ENCODE peak calls at places on chromosomes 13 and 19, in eight cellular contexts. U is natural killer cell, W is A549, G is BE2C, Z is heart left ventricle, S is mucosa of descending colon, B is vagina, C is foreskin fibroblast. L is an unnamed sample.

GRCh38 chr19:47005873-47006272 is 13.8 kb upstream of the NPAS1 start:
- DNase-seq in U (no peak), W (peak), G (no peak), Z (no peak), S (no peak), B (no peak), C (peak), L (no peak)

GRCh38 chr19:39846678-39847486 is 703 bp upstream of the FBL start:
- DNase-seq in U (no peak), W (no peak), G (no peak), Z (no peak), S (no peak), B (no peak), C (peak), L (no peak)

GRCh38 chr19:13984875-13985741 is 21.0 kb downstream of the RFX1 start:
- DNase-seq in U (peak), W (no peak), G (no peak), Z (no peak), S (no peak), B (no peak), C (no peak), L (peak)

GRCh38 chr13:111323549-111323948 is 3.1 kb downstream of the TEX29 start:
- DNase-seq in U (no peak), W (no peak), G (no peak), Z (no peak), S (no peak), B (no peak), C (no peak), L (no peak)

GRCh38 chr13:48192536-48192935 is 40.5 kb upstream of the ITM2B start:
- DNase-seq in U (no peak), W (no peak), G (no peak), Z (no peak), S (no peak), B (no peak), C (no peak), L (no peak)

GRCh38 chr19:46782355-46783019 is 5.9 kb downstream of the SLC1A5 start:
- DNase-seq in U (no peak), W (no peak), G (no peak), Z (no peak), S (no peak), B (no peak), C (no peak), L (no peak)

GRCh38 chr19:6071103-6071485 is 39.2 kb downstream of the RFX2 start:
- DNase-seq in U (no peak), W (no peak), G (no peak), Z (no peak), S (no peak), B (no peak), C (peak), L (no peak)

GRCh38 chr13:105442941-105443340 is 1092.5 kb downstream of the EFNB2 start:
- DNase-seq in U (no peak), W (peak), G (no peak), Z (peak), S (no peak), B (no peak), C (peak), L (no peak)

GRCh38 chr19:15885919-15886318 is 12.0 kb downstream of the CYP4F2 start:
- DNase-seq in U (no peak), W (no peak), G (no peak), Z (no peak), S (no peak), B (no peak), C (no peak), L (no peak)

GRCh38 chr19:41511628-41512027 is 64.3 kb upstream of the CEACAM21 start:
- DNase-seq in U (no peak), W (no peak), G (no peak), Z (no peak), S (no peak), B (no peak), C (no peak), L (no peak)

GRCh38 chr13:58298556-58299135 is 667.1 kb downstream of the PCDH17 start:
- DNase-seq in U (no peak), W (no peak), G (no peak), Z (no peak), S (no peak), B (no peak), C (no peak), L (no peak)

GRCh38 chr13:31201341-31202024 is 1.7 kb downstream of the B3GLCT start:
- DNase-seq in U (no peak), W (no peak), G (peak), Z (peak), S (no peak), B (no peak), C (peak), L (no peak)

GRCh38 chr13:110448230-110448629 is 113.3 kb downstream of the RAB20 start:
- DNase-seq in U (no peak), W (no peak), G (no peak), Z (no peak), S (no peak), B (no peak), C (peak), L (no peak)

GRCh38 chr13:50389726-50390125 is 374.5 kb downstream of the KCNRG start:
- DNase-seq in U (no peak), W (no peak), G (no peak), Z (no peak), S (no peak), B (no peak), C (no peak), L (no peak)

GRCh38 chr19:38862321-38863059 is 12.7 kb upstream of the HNRNPL start:
- DNase-seq in U (no peak), W (peak), G (peak), Z (peak), S (no peak), B (no peak), C (peak), L (no peak)

GRCh38 chr19:54728167-54728566 is 3.9 kb downstream of the KIR3DL3 start:
- DNase-seq in U (no peak), W (no peak), G (no peak), Z (no peak), S (no peak), B (peak), C (no peak), L (no peak)

GRCh38 chr13:112210401-112210800 is 143.5 kb downstream of the SOX1 start:
- DNase-seq in U (no peak), W (no peak), G (no peak), Z (no peak), S (no peak), B (no peak), C (no peak), L (no peak)

GRCh38 chr13:45916036-45916435 is 64.5 kb upstream of the SIAH3 start:
- DNase-seq in U (no peak), W (no peak), G (no peak), Z (no peak), S (no peak), B (no peak), C (no peak), L (no peak)

GRCh38 chr19:14383898-14384669 is 2.8 kb downstream of the ADGRE5 start:
- DNase-seq in U (peak), W (no peak), G (no peak), Z (peak), S (peak), B (no peak), C (peak), L (peak)

GRCh38 chr19:6065685-6066365 is 44.5 kb downstream of the RFX2 start:
- DNase-seq in U (peak), W (peak), G (no peak), Z (no peak), S (no peak), B (no peak), C (no peak), L (peak)

GRCh38 chr13:33459702-33460101 is 174.1 kb upstream of the STARD13 start:
- DNase-seq in U (no peak), W (no peak), G (no peak), Z (no peak), S (no peak), B (no peak), C (no peak), L (no peak)

GRCh38 chr19:932647-933552 is 7.1 kb downstream of the ARID3A start:
- DNase-seq in U (no peak), W (peak), G (peak), Z (peak), S (no peak), B (no peak), C (peak), L (no peak)

GRCh38 chr13:81142306-81142999 is 801.5 kb upstream of the SPRY2 start:
- DNase-seq in U (no peak), W (no peak), G (no peak), Z (no peak), S (no peak), B (no peak), C (no peak), L (no peak)

GRCh38 chr13:43894438-43894837 is 14.7 kb downstream of the LACC1 start:
- DNase-seq in U (no peak), W (no peak), G (no peak), Z (no peak), S (no peak), B (no peak), C (peak), L (no peak)

GRCh38 chr19:13764821-13765394 is 586 bp downstream of the MRI1 start:
- DNase-seq in U (no peak), W (no peak), G (peak), Z (peak), S (no peak), B (no peak), C (peak), L (no peak)

GRCh38 chr13:72696590-72696989 is 30.8 kb downstream of the MZT1 start:
- DNase-seq in U (no peak), W (peak), G (no peak), Z (no peak), S (no peak), B (no peak), C (peak), L (no peak)

GRCh38 chr19:37914908-37915307 is 7.9 kb downstream of the SIPA1L3 start:
- DNase-seq in U (no peak), W (no peak), G (no peak), Z (no peak), S (no peak), B (no peak), C (no peak), L (no peak)

GRCh38 chr13:91349992-91350911 is 2.8 kb downstream of the MIR17HG start:
- DNase-seq in U (no peak), W (no peak), G (no peak), Z (no peak), S (no peak), B (no peak), C (no peak), L (no peak)

GRCh38 chr19:39352549-39353285 is 10.5 kb downstream of the SAMD4B start:
- DNase-seq in U (no peak), W (no peak), G (no peak), Z (no peak), S (no peak), B (no peak), C (no peak), L (no peak)

GRCh38 chr13:52969373-52969772 is 59.2 kb upstream of the OLFM4 start:
- DNase-seq in U (no peak), W (no peak), G (no peak), Z (no peak), S (no peak), B (no peak), C (no peak), L (no peak)

GRCh38 chr13:113123226-113124150 is 889 bp downstream of the F10 start:
- DNase-seq in U (no peak), W (no peak), G (no peak), Z (no peak), S (no peak), B (no peak), C (peak), L (no peak)

GRCh38 chr19:5016781-5017180 is 47.9 kb downstream of the KDM4B start:
- DNase-seq in U (no peak), W (no peak), G (no peak), Z (no peak), S (no peak), B (no peak), C (no peak), L (no peak)

GRCh38 chr19:5018224-5019015 is 49.5 kb downstream of the KDM4B start:
- DNase-seq in U (no peak), W (no peak), G (no peak), Z (no peak), S (no peak), B (no peak), C (peak), L (no peak)

GRCh38 chr19:5016268-5016667 is 47.4 kb downstream of the KDM4B start:
- DNase-seq in U (no peak), W (no peak), G (no peak), Z (no peak), S (no peak), B (no peak), C (no peak), L (no peak)

GRCh38 chr19:5014941-5015340 is 46.0 kb downstream of the KDM4B start:
- DNase-seq in U (no peak), W (no peak), G (no peak), Z (no peak), S (no peak), B (no peak), C (no peak), L (no peak)

GRCh38 chr19:5017235-5017634 is 48.3 kb downstream of the KDM4B start:
- DNase-seq in U (no peak), W (peak), G (no peak), Z (no peak), S (no peak), B (no peak), C (peak), L (no peak)
- TF ChIP-seq CTCF in U (no peak), W (no peak), G (no peak), Z (no peak), S (no peak), B (no peak), C (no peak), L (no peak)

GRCh38 chr19:7197169-7197759 is 97.0 kb downstream of the INSR start:
- DNase-seq in U (peak), W (peak), G (peak), Z (peak), S (peak), B (no peak), C (peak), L (peak)
- TF ChIP-seq CTCF in U (no peak), W (no peak), G (no peak), Z (no peak), S (no peak), B (no peak), C (no peak), L (no peak)

GRCh38 chr13:39414339-39414738 is 188.7 kb downstream of the LHFPL6 start:
- DNase-seq in U (no peak), W (no peak), G (no peak), Z (no peak), S (no peak), B (no peak), C (no peak), L (no peak)

GRCh38 chr13:39417131-39417530 is 185.9 kb downstream of the LHFPL6 start:
- DNase-seq in U (no peak), W (no peak), G (peak), Z (no peak), S (no peak), B (no peak), C (peak), L (no peak)

GRCh38 chr13:39415003-39415402 is 188.0 kb downstream of the LHFPL6 start:
- DNase-seq in U (no peak), W (no peak), G (no peak), Z (peak), S (no peak), B (no peak), C (peak), L (no peak)

GRCh38 chr13:39417643-39418042 is 185.3 kb downstream of the LHFPL6 start:
- DNase-seq in U (no peak), W (no peak), G (no peak), Z (no peak), S (no peak), B (no peak), C (peak), L (no peak)

GRCh38 chr13:39415403-39415802 is 187.6 kb downstream of the LHFPL6 start:
- DNase-seq in U (no peak), W (peak), G (peak), Z (peak), S (no peak), B (no peak), C (peak), L (no peak)
- TF ChIP-seq CTCF in U (no peak), W (peak), G (peak), Z (peak), S (no peak), B (no peak), C (peak), L (peak)

DNA sequence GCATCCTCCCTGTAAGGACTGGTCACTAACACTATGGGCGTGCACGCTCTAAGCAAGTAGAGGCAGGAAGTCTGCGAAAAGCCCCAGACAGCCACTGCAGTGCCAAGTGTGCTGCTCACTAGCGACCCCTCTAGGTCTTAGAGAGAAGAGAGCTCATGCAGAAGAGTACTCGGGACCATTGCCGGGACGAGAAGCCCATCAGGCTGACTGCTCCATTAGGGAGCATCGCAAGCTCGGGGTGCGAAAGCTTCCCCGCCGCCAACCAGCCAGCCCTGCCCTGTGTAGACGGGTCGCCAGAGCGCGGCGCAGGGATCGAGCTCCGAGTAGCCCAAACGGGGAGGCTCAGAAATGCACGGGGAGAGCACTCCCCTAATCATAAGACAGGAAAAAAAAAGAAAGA is 16.6 kb downstream of the POU4F1 start:
- DNase-seq in U (no peak), W (no peak), G (peak), Z (no peak), S (no peak), B (no peak), C (no peak), L (no peak)
- TF ChIP-seq CTCF in U (no peak), W (no peak), G (peak), Z (no peak), S (no peak), B (no peak), C (peak), L (peak)

DNA sequence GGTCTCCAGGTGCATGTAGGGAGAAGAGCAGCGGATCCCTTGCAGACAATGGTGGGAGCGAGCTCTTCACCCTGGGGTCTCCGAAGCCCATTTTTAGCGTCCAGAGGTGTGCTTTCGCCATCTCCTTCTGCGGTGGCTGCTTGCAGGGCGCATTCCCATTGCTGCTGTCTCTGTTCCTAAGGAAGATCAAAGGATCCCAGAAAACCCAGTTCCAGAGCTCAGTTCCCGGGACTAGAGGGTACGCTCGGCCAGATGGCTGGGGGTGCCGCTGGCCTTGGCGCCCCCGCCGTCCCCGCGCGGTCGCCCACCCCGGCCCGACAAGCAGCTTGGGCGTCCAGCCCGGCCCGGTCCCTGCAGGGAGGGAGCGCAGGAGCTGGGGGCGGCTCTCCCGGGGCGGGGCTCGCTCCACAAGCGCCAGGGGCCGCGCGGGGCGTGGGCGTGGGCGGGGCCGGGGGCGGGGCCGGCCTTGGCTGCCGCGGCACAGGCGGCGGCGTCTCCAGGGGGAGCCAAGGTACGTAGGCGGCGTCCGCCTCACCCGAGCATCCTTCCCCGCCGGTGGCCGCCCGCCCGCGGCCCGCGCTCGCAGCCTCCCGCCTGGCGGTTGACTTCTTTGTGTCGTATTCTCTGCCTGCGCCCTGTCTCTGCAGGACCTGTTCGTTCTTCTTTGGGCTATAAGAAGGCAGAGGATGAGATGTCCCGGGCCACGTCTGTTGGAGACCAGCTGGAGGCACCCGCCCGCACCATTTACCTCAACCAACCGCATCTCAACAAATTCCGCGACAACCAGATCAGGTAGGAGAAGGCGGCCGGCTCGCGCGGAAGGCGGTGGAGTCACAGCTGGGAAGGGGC is 96.8 kb downstream of the ATP8A2 start:
- DNase-seq in U (no peak), W (no peak), G (peak), Z (peak), S (no peak), B (no peak), C (peak), L (no peak)
- TF ChIP-seq CTCF in U (no peak), W (no peak), G (no peak), Z (no peak), S (no peak), B (no peak), C (no peak), L (no peak)

GRCh38 chr19:2867025-2867991 is at the start of gene ZNF556:
- DNase-seq in U (no peak), W (peak), G (peak), Z (no peak), S (no peak), B (no peak), C (no peak), L (no peak)
- TF ChIP-seq CTCF in U (no peak), W (no peak), G (no peak), Z (no peak), S (no peak), B (no peak), C (no peak), L (no peak)

GRCh38 chr19:50008532-50008931 is 16.6 kb downstream of the VRK3 start:
- DNase-seq in U (no peak), W (peak), G (peak), Z (no peak), S (no peak), B (no peak), C (peak), L (no peak)
- TF ChIP-seq CTCF in U (no peak), W (peak), G (peak), Z (no peak), S (no peak), B (no peak), C (peak), L (no peak)

GRCh38 chr13:106772202-106772601 is 204.3 kb upstream of the ARGLU1 start:
- DNase-seq in U (no peak), W (no peak), G (no peak), Z (no peak), S (no peak), B (no peak), C (no peak), L (no peak)
- TF ChIP-seq CTCF in U (no peak), W (no peak), G (no peak), Z (no peak), S (no peak), B (no peak), C (no peak), L (no peak)

DNA sequence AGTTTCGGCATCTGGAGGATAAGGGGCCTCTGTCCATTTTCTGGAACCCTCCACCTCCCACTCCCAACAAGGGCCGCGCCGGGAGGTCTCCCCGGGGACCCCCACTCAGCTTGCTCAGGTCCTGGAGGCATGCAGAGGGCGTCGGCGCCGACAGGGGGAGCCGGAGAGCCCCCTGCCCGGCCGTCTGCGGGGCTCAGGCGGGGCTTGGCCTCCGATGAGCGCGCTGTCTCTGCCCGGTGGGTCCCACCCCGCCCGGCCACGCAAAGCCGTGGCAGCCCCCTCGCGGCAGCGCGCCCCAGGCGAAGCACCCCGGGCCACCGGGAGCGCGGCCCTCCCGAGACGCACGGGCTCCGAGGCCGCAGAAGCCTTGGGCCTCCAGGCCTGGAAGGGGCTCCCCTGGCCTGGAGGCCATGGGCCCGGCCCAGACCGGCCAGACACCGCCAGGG is 149.7 kb upstream of the ZNF536 start:
- DNase-seq in U (no peak), W (no peak), G (no peak), Z (no peak), S (no peak), B (no peak), C (no peak), L (no peak)
- TF ChIP-seq CTCF in U (peak), W (peak), G (peak), Z (peak), S (peak), B (no peak), C (peak), L (peak)

GRCh38 chr19:48560095-48560530 is 8.1 kb downstream of the SULT2B1 start:
- DNase-seq in U (no peak), W (peak), G (no peak), Z (no peak), S (no peak), B (no peak), C (peak), L (no peak)
- TF ChIP-seq CTCF in U (no peak), W (peak), G (peak), Z (no peak), S (no peak), B (no peak), C (no peak), L (no peak)

L was measured in CD14-positive monocyte.